ENCODE peak calls at places on chromosomes 12 and 14, in nine cellular contexts. T, X, M, Y, D, I, W, J and Z are unnamed samples.

GRCh38 chr12:24921251-24922038 is 27.5 kb downstream of the BCAT1 start:
- DNase-seq in T (no peak), Y (no peak), X (no peak), M (no peak), I (peak), W (no peak), D (no peak), J (no peak), Z (no peak)

GRCh38 chr14:31560759-31561154 is 447 bp upstream of the NUBPL start:
- DNase-seq in I (peak), Y (no peak), X (no peak), D (no peak), T (no peak), W (no peak), M (no peak), J (no peak), Z (no peak)

GRCh38 chr12:122891661-122892525 is 4.0 kb downstream of the VPS37B start:
- DNase-seq in W (peak), D (no peak), J (no peak), I (peak), M (no peak), X (no peak), Y (no peak), T (no peak), Z (no peak)

GRCh38 chr14:105508601-105509000 is 17.6 kb downstream of the TEDC1 start:
- DNase-seq in M (no peak), X (no peak), D (no peak), Y (no peak), W (no peak), T (no peak), I (no peak), J (no peak), Z (no peak)

GRCh38 chr12:116304621-116305020 is 27.1 kb upstream of the MED13L start:
- DNase-seq in I (no peak), X (no peak), D (no peak), M (no peak), W (no peak), T (no peak), J (no peak), Y (no peak), Z (no peak)

GRCh38 chr12:39912211-39912980 is 193.5 kb downstream of the SLC2A13 start:
- DNase-seq in J (peak), M (no peak), T (no peak), Y (peak), W (peak), I (no peak), X (no peak), D (no peak), Z (no peak)

GRCh38 chr14:100436745-100437406 is 113.7 kb downstream of the SLC25A47 start:
- DNase-seq in J (peak), Y (no peak), M (no peak), W (no peak), I (no peak), T (no peak), D (no peak), X (peak), Z (no peak)

GRCh38 chr14:75088566-75089373 is 19.3 kb downstream of the ZC2HC1C start:
- DNase-seq in W (peak), Y (peak), M (peak), D (peak), J (peak), I (peak), T (peak), X (peak), Z (no peak)

GRCh38 chr14:74425525-74426201 is 347 bp downstream of the SYNDIG1L start:
- DNase-seq in J (no peak), T (peak), D (peak), Y (peak), M (peak), W (no peak), I (no peak), X (no peak), Z (no peak)

GRCh38 chr12:118773956-118774723 is 207.2 kb upstream of the SRRM4 start:
- DNase-seq in Y (no peak), W (no peak), M (no peak), T (no peak), I (no peak), J (peak), X (peak), D (no peak), Z (peak)